ENCODE peak calls at places on chromosomes 2 and 18, in six cellular contexts. B, F, K, G, P and L are unnamed samples.

GRCh38 chr2:156671706-156672105 is 235.5 kb downstream of the GPD2 start:
- DNase-seq in B (no peak), F (no peak), K (no peak), G (no peak), P (no peak), L (no peak)

GRCh38 chr2:134926231-134926931 is 7.8 kb downstream of the CCNT2 start:
- DNase-seq in B (no peak), F (no peak), K (no peak), G (no peak), P (no peak), L (peak; percentile 20)

GRCh38 chr18:23519725-23520124 is 16.4 kb downstream of the RMC1 start:
- DNase-seq in B (no peak), F (no peak), K (no peak), G (no peak), P (no peak), L (peak; percentile 15)

GRCh38 chr2:122028371-122029102 is 273.1 kb downstream of the TSN start:
- DNase-seq in B (no peak), F (no peak), K (no peak), G (peak; percentile 5), P (no peak), L (peak; percentile 81)

GRCh38 chr2:11102956-11103860 is 52.1 kb upstream of the SLC66A3 start:
- DNase-seq in B (no peak), F (no peak), K (no peak), G (no peak), P (no peak), L (no peak)

GRCh38 chr2:226703501-226703900 is 96.1 kb downstream of the IRS1 start:
- DNase-seq in B (no peak), F (no peak), K (no peak), G (no peak), P (no peak), L (no peak)

GRCh38 chr2:215028231-215028630 is 110.2 kb downstream of the ABCA12 start:
- DNase-seq in B (no peak), F (no peak), K (no peak), G (peak; percentile 8), P (no peak), L (peak; percentile 48)

GRCh38 chr18:45785015-45785597 is 40.4 kb upstream of the SIGLEC15 start:
- DNase-seq in B (peak; percentile 19), F (no peak), K (peak; percentile 44), G (no peak), P (no peak), L (peak; percentile 52)